ENCODE peak calls at places on chromosomes 6 and 20, in four cellular contexts. E is GM23248; N is Calu3; Y is stimulated activated CD4-positive, alpha-beta T cell treated with anti-CD3 and anti-CD28 coated beads, Interleukin-4, amount 100 ng/mL, for 1 hour. O is an unnamed sample.

GRCh38 chr6:100472674-100473073 is 8.0 kb upstream of the SIM1 start:
- DNase-seq in N (peak), Y (no peak), E (peak), O (peak)

GRCh38 chr20:11270566-11270965 is 596.8 kb upstream of the JAG1 start:
- DNase-seq in Y (no peak), E (no peak), N (no peak), O (no peak)

GRCh38 chr20:59064214-59064722 is 21.7 kb upstream of the PRELID3B start:
- DNase-seq in Y (no peak), N (no peak), E (no peak), O (no peak)

GRCh38 chr20:31543966-31544598 is 29.8 kb downstream of the HM13 start:
- DNase-seq in E (peak), Y (no peak), N (peak), O (no peak)

GRCh38 chr20:17967595-17968365 is 814 bp downstream of the SNX5 start:
- DNase-seq in Y (no peak), N (no peak), E (peak), O (no peak)

GRCh38 chr6:122754191-122754731 is 25.3 kb upstream of the FABP7 start:
- DNase-seq in E (no peak), Y (no peak), N (no peak), O (no peak)

GRCh38 chr20:13819885-13820645 is 35.2 kb downstream of the NDUFAF5 start:
- DNase-seq in E (peak), Y (no peak), N (peak), O (peak)

GRCh38 chr20:51373713-51374481 is 168.6 kb downstream of the NFATC2 start:
- DNase-seq in Y (no peak), N (no peak), E (no peak), O (no peak)

GRCh38 chr6:15945593-15946159 is 183.2 kb upstream of the MYLIP start:
- DNase-seq in N (no peak), E (peak), Y (no peak), O (no peak)

GRCh38 chr6:7561153-7561964 is 19.9 kb downstream of the DSP start:
- DNase-seq in N (peak), E (peak), Y (no peak), O (no peak)

GRCh38 chr20:4812641-4813075 is 90.9 kb downstream of the PRND start:
- DNase-seq in N (no peak), E (no peak), Y (no peak), O (no peak)

GRCh38 chr20:50360921-50361320 is 149.3 kb upstream of the PTPN1 start:
- DNase-seq in E (no peak), Y (no peak), N (no peak), O (no peak)

O was measured in stimulated activated naive CD8-positive, alpha-beta T cell treated with anti-CD3 and anti-CD28 coated beads, Interleukin-15, amount 100 ng/mL, for 72 hours.